ENCODE peak calls at places on chromosomes 6 and 20, in eight cellular contexts. One of them, this sample, is unnamed.

GRCh38 chr6:75478929-75479328 is 14.7 kb downstream of the FILIP1 start:
- DNase-seq in PC-3: no peak
- DNase-seq in MM.1S: no peak
- DNase-seq in mammary epithelial cell: no peak
- DNase-seq in fibroblast of lung: no peak
- DNase-seq in neural progenitor cell: no peak
- DNase-seq in GM12878: no peak
- DNase-seq in hepatocyte: no peak
- DNase-seq in this sample: no peak

GRCh38 chr20:56249244-56249955 is 868 bp downstream of the MC3R start:
- DNase-seq in mammary epithelial cell: no peak
- DNase-seq in MM.1S: peak; percentile 48
- DNase-seq in fibroblast of lung: no peak
- DNase-seq in PC-3: peak; percentile 31
- DNase-seq in hepatocyte: peak; percentile 49
- DNase-seq in neural progenitor cell: peak; percentile 61
- DNase-seq in GM12878: no peak
- DNase-seq in this sample: no peak

GRCh38 chr6:3603443-3604130 is 146.7 kb upstream of the SLC22A23 start:
- DNase-seq in PC-3: peak; percentile 21
- DNase-seq in hepatocyte: no peak
- DNase-seq in fibroblast of lung: no peak
- DNase-seq in neural progenitor cell: no peak
- DNase-seq in GM12878: no peak
- DNase-seq in mammary epithelial cell: no peak
- DNase-seq in MM.1S: no peak
- DNase-seq in this sample: no peak

GRCh38 chr20:37686762-37687477 is 6.9 kb upstream of the CTNNBL1 start:
- DNase-seq in neural progenitor cell: no peak
- DNase-seq in MM.1S: no peak
- DNase-seq in mammary epithelial cell: peak; percentile 59
- DNase-seq in GM12878: no peak
- DNase-seq in PC-3: peak; percentile 90
- DNase-seq in hepatocyte: no peak
- DNase-seq in fibroblast of lung: peak; percentile 65
- DNase-seq in this sample: no peak

GRCh38 chr6:134826889-134827737 is 122.8 kb downstream of the ALDH8A1 start:
- DNase-seq in fibroblast of lung: peak; percentile 96
- DNase-seq in GM12878: no peak
- DNase-seq in mammary epithelial cell: peak; percentile 95
- DNase-seq in neural progenitor cell: no peak
- DNase-seq in MM.1S: no peak
- DNase-seq in PC-3: peak; percentile 68
- DNase-seq in hepatocyte: no peak
- DNase-seq in this sample: peak; percentile 89

GRCh38 chr6:87154641-87155271 is 609 bp upstream of the ZNF292 start:
- DNase-seq in mammary epithelial cell: peak; percentile 90
- DNase-seq in hepatocyte: peak; percentile 73
- DNase-seq in PC-3: peak; percentile 59
- DNase-seq in neural progenitor cell: no peak
- DNase-seq in MM.1S: peak; percentile 89
- DNase-seq in fibroblast of lung: peak; percentile 79
- DNase-seq in GM12878: peak; percentile 89
- DNase-seq in this sample: no peak

GRCh38 chr6:52284131-52284459 is 447 bp downstream of the MCM3 start:
- DNase-seq in neural progenitor cell: peak; percentile 90
- DNase-seq in fibroblast of lung: no peak
- DNase-seq in hepatocyte: peak; percentile 67
- DNase-seq in PC-3: peak; percentile 47
- DNase-seq in GM12878: no peak
- DNase-seq in mammary epithelial cell: no peak
- DNase-seq in MM.1S: peak; percentile 57
- DNase-seq in this sample: no peak

GRCh38 chr20:25486377-25486776 is 78.9 kb downstream of the GINS1 start:
- DNase-seq in hepatocyte: no peak
- DNase-seq in GM12878: no peak
- DNase-seq in MM.1S: no peak
- DNase-seq in neural progenitor cell: no peak
- DNase-seq in fibroblast of lung: peak; percentile 22
- DNase-seq in mammary epithelial cell: no peak
- DNase-seq in PC-3: no peak
- DNase-seq in this sample: no peak

GRCh38 chr20:50360218-50360672 is 149.9 kb upstream of the PTPN1 start:
- DNase-seq in PC-3: peak; percentile 59
- DNase-seq in neural progenitor cell: no peak
- DNase-seq in fibroblast of lung: no peak
- DNase-seq in mammary epithelial cell: no peak
- DNase-seq in MM.1S: no peak
- DNase-seq in GM12878: no peak
- DNase-seq in hepatocyte: no peak
- DNase-seq in this sample: no peak

GRCh38 chr20:17822039-17822438 is 122.3 kb downstream of the BANF2 start:
- DNase-seq in PC-3: peak; percentile 62
- DNase-seq in fibroblast of lung: peak; percentile 96
- DNase-seq in GM12878: no peak
- DNase-seq in neural progenitor cell: no peak
- DNase-seq in hepatocyte: peak; percentile 83
- DNase-seq in mammary epithelial cell: no peak
- DNase-seq in MM.1S: peak; percentile 54
- DNase-seq in this sample: no peak

GRCh38 chr6:148144917-148145521 is 197.6 kb upstream of the SASH1 start:
- DNase-seq in fibroblast of lung: peak; percentile 76
- DNase-seq in neural progenitor cell: peak; percentile 84
- DNase-seq in MM.1S: peak; percentile 33
- DNase-seq in PC-3: peak; percentile 75
- DNase-seq in GM12878: no peak
- DNase-seq in hepatocyte: peak; percentile 75
- DNase-seq in mammary epithelial cell: peak; percentile 34
- DNase-seq in this sample: peak; percentile 17

GRCh38 chr20:33411136-33411690 is 9.9 kb upstream of the CDK5RAP1 start:
- DNase-seq in neural progenitor cell: no peak
- DNase-seq in mammary epithelial cell: no peak
- DNase-seq in PC-3: no peak
- DNase-seq in MM.1S: no peak
- DNase-seq in hepatocyte: no peak
- DNase-seq in fibroblast of lung: no peak
- DNase-seq in GM12878: no peak
- DNase-seq in this sample: no peak

GRCh38 chr6:32554269-32554919 is 24.3 kb upstream of the HLA-DRB5 start:
- DNase-seq in fibroblast of lung: no peak
- DNase-seq in GM12878: no peak
- DNase-seq in neural progenitor cell: no peak
- DNase-seq in MM.1S: peak; percentile 50
- DNase-seq in mammary epithelial cell: no peak
- DNase-seq in hepatocyte: no peak
- DNase-seq in PC-3: no peak
- DNase-seq in this sample: no peak

GRCh38 chr6:151276112-151276745 is 36.5 kb downstream of the AKAP12 start:
- DNase-seq in neural progenitor cell: peak; percentile 67
- DNase-seq in PC-3: no peak
- DNase-seq in MM.1S: no peak
- DNase-seq in GM12878: no peak
- DNase-seq in mammary epithelial cell: peak; percentile 57
- DNase-seq in hepatocyte: peak; percentile 30
- DNase-seq in fibroblast of lung: peak; percentile 77
- DNase-seq in this sample: no peak

GRCh38 chr20:63896136-63896890 is 1.4 kb downstream of the DNAJC5 start:
- DNase-seq in mammary epithelial cell: peak; percentile 43
- DNase-seq in PC-3: peak; percentile 25
- DNase-seq in neural progenitor cell: peak; percentile 33
- DNase-seq in hepatocyte: peak; percentile 73
- DNase-seq in fibroblast of lung: peak; percentile 20
- DNase-seq in MM.1S: peak; percentile 64
- DNase-seq in GM12878: no peak
- DNase-seq in this sample: no peak

GRCh38 chr20:13220857-13221297 is at the start of gene ISM1:
- DNase-seq in GM12878: no peak
- DNase-seq in hepatocyte: peak; percentile 37
- DNase-seq in MM.1S: peak; percentile 42
- DNase-seq in PC-3: no peak
- DNase-seq in fibroblast of lung: no peak
- DNase-seq in neural progenitor cell: peak; percentile 60
- DNase-seq in mammary epithelial cell: peak; percentile 29
- DNase-seq in this sample: no peak

GRCh38 chr6:87858440-87858839 is 156.4 kb upstream of the AKIRIN2 start:
- DNase-seq in GM12878: no peak
- DNase-seq in mammary epithelial cell: no peak
- DNase-seq in hepatocyte: no peak
- DNase-seq in fibroblast of lung: no peak
- DNase-seq in PC-3: no peak
- DNase-seq in MM.1S: no peak
- DNase-seq in neural progenitor cell: no peak
- DNase-seq in this sample: no peak

GRCh38 chr6:101577091-101577490 is 183.6 kb downstream of the GRIK2 start:
- DNase-seq in neural progenitor cell: no peak
- DNase-seq in hepatocyte: no peak
- DNase-seq in PC-3: no peak
- DNase-seq in MM.1S: no peak
- DNase-seq in GM12878: no peak
- DNase-seq in fibroblast of lung: no peak
- DNase-seq in mammary epithelial cell: no peak
- DNase-seq in this sample: no peak

GRCh38 chr6:15247750-15248450 is 2.0 kb downstream of the JARID2 start:
- DNase-seq in PC-3: peak; percentile 37
- DNase-seq in fibroblast of lung: peak; percentile 57
- DNase-seq in mammary epithelial cell: peak; percentile 58
- DNase-seq in MM.1S: peak; percentile 49
- DNase-seq in neural progenitor cell: peak; percentile 88
- DNase-seq in GM12878: no peak
- DNase-seq in hepatocyte: peak; percentile 82
- DNase-seq in this sample: no peak
- H2AFZ ChIP-seq in PC-3: peak overlapping the region; percentile 47
- H2AFZ ChIP-seq in fibroblast of lung: peak overlapping the region; percentile 69
- H2AFZ ChIP-seq in mammary epithelial cell: peak overlapping the region; percentile 58
- H2AFZ ChIP-seq in MM.1S: peak overlapping the region; percentile 69
- H2AFZ ChIP-seq in neural progenitor cell: peak overlapping the region; percentile 11
- H2AFZ ChIP-seq in GM12878: peak overlapping the region; percentile 64
- H2AFZ ChIP-seq in hepatocyte: peak overlapping the region; percentile 41
- H2AFZ ChIP-seq in this sample: no peak overlapping the region

DNA sequence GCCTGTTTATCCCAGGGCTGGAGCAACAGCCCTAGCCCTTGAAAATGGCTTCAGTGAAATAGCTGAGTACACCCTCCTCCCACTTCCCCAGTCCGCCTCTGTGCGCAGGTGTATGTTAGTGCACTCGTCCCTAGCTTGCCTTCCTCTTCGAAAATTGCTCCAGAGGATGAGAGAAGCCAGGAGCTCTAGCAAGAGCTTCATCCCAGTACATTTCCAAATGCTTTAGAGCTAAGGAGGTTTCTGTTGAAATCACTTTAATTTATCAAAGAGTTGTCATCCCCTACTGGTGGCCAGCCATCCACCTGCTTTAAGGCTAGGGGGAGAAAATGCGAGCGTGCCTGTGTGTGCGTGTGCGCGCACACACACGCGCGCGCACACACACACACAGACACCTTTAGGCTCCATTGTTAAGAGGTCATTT is 5.4 kb upstream of the POU3F2 start:
- DNase-seq in MM.1S: no peak
- DNase-seq in mammary epithelial cell: no peak
- DNase-seq in hepatocyte: no peak
- DNase-seq in neural progenitor cell: peak; percentile 62
- DNase-seq in PC-3: no peak
- DNase-seq in GM12878: no peak
- DNase-seq in fibroblast of lung: no peak
- DNase-seq in this sample: no peak
- TF ChIP-seq EZH2 in MM.1S: no peak
- TF ChIP-seq EZH2 in mammary epithelial cell: peak; percentile 71
- TF ChIP-seq EZH2 in hepatocyte: peak; percentile 92
- TF ChIP-seq EZH2 in neural progenitor cell: no peak
- TF ChIP-seq EZH2 in PC-3: no peak
- TF ChIP-seq EZH2 in GM12878: no peak
- TF ChIP-seq EZH2 in fibroblast of lung: peak; percentile 42
- TF ChIP-seq EZH2 in this sample: no peak

DNA sequence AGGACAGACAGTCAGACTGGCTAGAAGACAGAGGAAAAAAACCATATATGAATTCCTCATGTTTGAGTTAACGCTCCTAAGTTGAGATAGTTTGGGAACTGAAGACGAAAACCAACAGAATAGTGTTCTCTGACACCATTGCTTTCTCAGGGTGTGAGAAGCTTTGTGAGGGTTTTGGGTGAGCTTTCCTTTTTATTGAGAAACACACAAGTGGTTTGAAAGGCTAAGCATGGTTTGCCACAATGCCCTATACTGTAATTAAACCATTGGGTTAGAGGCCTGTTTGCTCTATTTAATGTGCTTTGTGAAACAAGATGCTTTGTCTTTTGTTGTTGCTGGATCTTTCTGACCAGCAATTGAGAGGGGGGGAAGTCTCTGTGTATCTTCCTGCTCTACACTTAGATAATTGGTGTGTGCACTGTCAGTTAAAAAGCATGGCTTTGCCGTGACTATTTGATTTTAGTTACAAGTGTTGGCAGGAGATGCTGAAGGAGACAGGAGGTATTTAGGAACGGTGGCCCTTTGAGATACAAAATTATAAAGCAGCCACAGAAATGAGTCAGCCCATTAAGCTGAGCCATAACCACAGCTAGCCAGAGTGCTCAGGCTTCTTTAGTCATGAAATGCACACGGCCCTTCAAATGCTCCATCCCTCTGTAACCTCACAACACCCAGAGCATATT is 273.0 kb upstream of the PREP start:
- DNase-seq in mammary epithelial cell: peak; percentile 89
- DNase-seq in GM12878: no peak
- DNase-seq in fibroblast of lung: peak; percentile 76
- DNase-seq in neural progenitor cell: peak; percentile 8
- DNase-seq in MM.1S: no peak
- DNase-seq in PC-3: peak; percentile 89
- DNase-seq in hepatocyte: peak; percentile 12
- DNase-seq in this sample: peak; percentile 42
- H2AFZ ChIP-seq in mammary epithelial cell: peak overlapping the region; percentile 65
- H2AFZ ChIP-seq in GM12878: no peak overlapping the region
- H2AFZ ChIP-seq in fibroblast of lung: peak overlapping the region; percentile 26
- H2AFZ ChIP-seq in neural progenitor cell: peak overlapping the region; percentile 87
- H2AFZ ChIP-seq in MM.1S: no peak overlapping the region
- H2AFZ ChIP-seq in PC-3: peak overlapping the region; percentile 7
- H2AFZ ChIP-seq in hepatocyte: no peak overlapping the region
- H2AFZ ChIP-seq in this sample: peak overlapping the region; percentile 63

DNA sequence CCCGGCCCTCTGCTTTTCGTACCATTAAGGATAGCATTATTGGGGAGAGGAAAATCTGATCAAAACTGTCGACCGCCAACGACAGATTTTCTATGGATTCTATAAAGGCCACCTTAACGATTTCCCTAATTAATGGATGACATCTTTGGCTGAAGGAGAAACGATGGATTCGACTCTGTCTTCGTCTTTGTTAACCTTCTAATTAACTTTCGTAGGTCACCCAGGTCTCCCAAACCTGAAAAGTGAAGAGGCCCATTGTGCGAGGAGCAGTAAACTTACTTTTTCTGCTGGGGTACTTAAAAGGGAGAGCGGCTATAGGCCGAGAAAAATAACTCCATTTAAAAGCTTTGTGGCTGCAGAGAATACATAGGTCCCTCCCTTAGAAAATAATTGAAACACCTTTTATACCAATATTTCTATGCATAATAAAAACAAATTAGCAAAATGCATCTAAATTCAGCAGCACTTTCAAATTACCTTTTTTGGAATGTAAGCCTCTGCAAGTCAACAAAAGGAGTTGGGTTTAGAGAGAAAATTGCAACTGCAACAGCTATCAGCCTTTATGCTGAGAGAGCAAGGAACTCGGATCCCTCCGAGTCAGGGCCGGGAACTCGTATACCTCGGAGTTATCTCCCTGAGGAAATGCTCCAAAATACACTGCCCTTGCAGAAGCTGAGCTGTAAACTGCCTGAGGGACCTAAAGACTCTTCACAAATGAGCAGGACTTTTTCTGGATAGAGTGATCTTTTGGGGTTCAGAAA is 31.4 kb upstream of the NR2E1 start:
- DNase-seq in GM12878: no peak
- DNase-seq in MM.1S: no peak
- DNase-seq in PC-3: no peak
- DNase-seq in fibroblast of lung: no peak
- DNase-seq in mammary epithelial cell: no peak
- DNase-seq in neural progenitor cell: peak; percentile 61
- DNase-seq in hepatocyte: no peak
- DNase-seq in this sample: no peak
- TF ChIP-seq EZH2 in GM12878: no peak
- TF ChIP-seq EZH2 in MM.1S: no peak
- TF ChIP-seq EZH2 in PC-3: no peak
- TF ChIP-seq EZH2 in fibroblast of lung: no peak
- TF ChIP-seq EZH2 in mammary epithelial cell: no peak
- TF ChIP-seq EZH2 in neural progenitor cell: no peak
- TF ChIP-seq EZH2 in hepatocyte: no peak
- TF ChIP-seq EZH2 in this sample: no peak

This sample was measured in keratinocyte.